ENCODE peak calls at places on chromosomes 5 and 9, in five cellular contexts. S is CD4-positive, CD25-positive, alpha-beta regulatory T cell; J is thoracic aorta; Z is lower lobe of right lung; O is tibial artery. B is an unnamed sample.

GRCh38 chr5:173581408-173582197 is 34.8 kb downstream of the BOD1 start:
- DNase-seq in O (no peak), J (no peak), S (peak; percentile 2), Z (no peak), B (no peak)

GRCh38 chr5:7856855-7857254 is 5.9 kb upstream of the CFAP90 start:
- DNase-seq in O (no peak), Z (no peak), J (no peak), S (no peak), B (no peak)

GRCh38 chr9:119556129-119556875 is 187.1 kb upstream of the BRINP1 start:
- DNase-seq in S (no peak), Z (peak; percentile 78), J (peak; percentile 18), O (peak; percentile 75), B (peak; percentile 61)

GRCh38 chr5:180860273-180860886 is 696 bp downstream of the ZFP62 start:
- DNase-seq in O (no peak), J (no peak), S (peak; percentile 38), Z (peak; percentile 53), B (no peak)

GRCh38 chr9:109286571-109286977 is 34.3 kb downstream of the EPB41L4B start:
- DNase-seq in Z (no peak), O (no peak), S (no peak), J (no peak), B (no peak)

GRCh38 chr9:92931606-92932005 is 15.7 kb upstream of the FGD3 start:
- DNase-seq in S (no peak), O (no peak), J (no peak), Z (no peak), B (no peak)

GRCh38 chr5:95879661-95880060 is 57.1 kb upstream of the GLRX start:
- DNase-seq in J (no peak), O (no peak), Z (no peak), S (no peak), B (no peak)

GRCh38 chr9:138006576-138007233 is 129.1 kb downstream of the CACNA1B start:
- DNase-seq in S (no peak), J (no peak), Z (peak; percentile 21), O (no peak), B (no peak)

GRCh38 chr5:79181419-79182022 is 54.4 kb upstream of the JMY start:
- DNase-seq in Z (no peak), O (no peak), J (no peak), S (no peak), B (no peak)

GRCh38 chr9:116646661-116647514 is 40.2 kb upstream of the TRIM32 start:
- DNase-seq in J (no peak), Z (no peak), S (no peak), O (no peak), B (no peak)

GRCh38 chr5:62431735-62432617 is 19.4 kb downstream of the IPO11 start:
- DNase-seq in O (peak; percentile 43), S (no peak), Z (no peak), J (no peak), B (no peak)

GRCh38 chr9:13485068-13485596 is 205.6 kb upstream of the MPDZ start:
- DNase-seq in O (peak; percentile 76), S (no peak), Z (no peak), J (peak; percentile 39), B (peak; percentile 38)

GRCh38 chr9:98210435-98210834 is 18.0 kb upstream of the CORO2A start:
- DNase-seq in S (no peak), J (no peak), Z (no peak), O (no peak), B (no peak)

GRCh38 chr5:177985430-177986040 is 10.5 kb downstream of the PROP1 start:
- DNase-seq in O (no peak), J (no peak), Z (no peak), S (no peak), B (no peak)

GRCh38 chr5:74394924-74395880 is 245.3 kb downstream of the ENC1 start:
- DNase-seq in S (no peak), Z (no peak), O (no peak), J (no peak), B (no peak)

GRCh38 chr5:119290161-119290569 is 65.7 kb upstream of the TNFAIP8 start:
- DNase-seq in S (no peak), J (no peak), O (no peak), Z (no peak), B (no peak)

GRCh38 chr5:147208134-147208533 is 26.7 kb upstream of the STK32A start:
- DNase-seq in J (no peak), O (no peak), S (no peak), Z (no peak), B (no peak)

GRCh38 chr5:117376748-117377147 is 802.1 kb upstream of the SEMA6A start:
- DNase-seq in O (no peak), S (no peak), Z (no peak), J (no peak), B (no peak)

GRCh38 chr5:76046761-76047160 is 36.4 kb upstream of the SV2C start:
- DNase-seq in O (no peak), J (no peak), S (no peak), Z (no peak), B (no peak)

GRCh38 chr9:133950206-133950915 is 41.8 kb downstream of the VAV2 start:
- DNase-seq in Z (peak; percentile 51), S (no peak), O (no peak), J (no peak), B (no peak)

GRCh38 chr5:72760259-72760658 is 56.2 kb upstream of the TNPO1 start:
- DNase-seq in J (no peak), Z (no peak), O (no peak), S (no peak), B (no peak)

GRCh38 chr9:95095619-95096355 is 221.7 kb downstream of the FANCC start:
- DNase-seq in S (no peak), J (no peak), Z (no peak), O (no peak), B (no peak)

GRCh38 chr5:53027913-53028312 is 38.8 kb downstream of the ITGA2 start:
- DNase-seq in S (no peak), Z (no peak), J (no peak), O (peak; percentile 43), B (no peak)

GRCh38 chr5:53022889-53023511 is 33.8 kb downstream of the ITGA2 start:
- DNase-seq in S (no peak), Z (no peak), O (no peak), J (no peak), B (no peak)

GRCh38 chr5:53025506-53025905 is 36.4 kb downstream of the ITGA2 start:
- DNase-seq in Z (no peak), J (no peak), S (no peak), O (no peak), B (no peak)

GRCh38 chr5:53024535-53024934 is 35.4 kb downstream of the ITGA2 start:
- DNase-seq in S (no peak), J (no peak), Z (no peak), O (no peak), B (no peak)

GRCh38 chr5:53023969-53024368 is 34.8 kb downstream of the ITGA2 start:
- DNase-seq in S (no peak), O (no peak), Z (no peak), J (no peak), B (no peak)
- H3K4me3 ChIP-seq in S (no peak overlapping the region), O (no peak overlapping the region), Z (no peak overlapping the region), J (no peak overlapping the region), B (no peak overlapping the region)

DNA sequence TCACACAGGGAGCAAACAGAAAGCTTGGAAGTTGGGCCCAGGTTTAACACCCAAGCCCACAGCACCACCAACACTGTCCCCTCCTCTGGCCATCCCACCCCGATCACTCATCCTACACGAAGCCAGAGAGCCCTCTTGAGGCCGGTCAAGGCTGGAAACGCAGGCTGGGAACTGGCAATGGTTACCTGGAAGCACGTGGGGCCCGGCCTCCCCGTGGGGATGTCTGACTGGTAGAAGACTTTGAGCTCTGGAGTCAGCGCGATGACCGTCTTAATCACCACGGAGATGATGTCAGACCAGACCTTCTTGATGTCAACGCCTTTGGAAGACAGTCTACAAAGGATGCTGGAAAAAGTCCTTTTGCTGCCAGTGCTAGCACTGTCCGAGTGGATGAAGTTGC is 104.1 kb downstream of the TTLL11 start:
- DNase-seq in O (no peak), Z (no peak), J (no peak), S (no peak), B (no peak)
- H3K4me1 ChIP-seq in O (peaks cover 22% of the 10 kb centered on the region), Z (peaks cover 5% of the 10 kb centered on the region), J (peaks cover 37% of the 10 kb centered on the region), S (no peaks in the 10 kb centered on the region), B (no peaks in the 10 kb centered on the region)

DNA sequence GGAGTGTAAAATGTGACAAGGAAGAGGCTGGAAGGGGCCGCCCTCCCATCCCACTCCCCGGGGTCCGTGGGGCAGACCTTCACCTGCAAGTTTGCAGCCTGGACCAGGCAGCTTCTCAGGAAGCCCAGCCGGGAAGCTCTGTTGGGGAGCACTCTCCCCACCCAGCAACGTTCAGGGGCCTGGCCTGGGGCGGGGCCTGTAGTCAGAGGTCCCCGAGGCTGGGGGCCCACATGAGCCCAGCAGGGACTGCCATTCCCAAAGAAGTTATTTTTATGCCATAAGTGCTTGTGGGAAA is 32.7 kb upstream of the NOTCH1 start:
- DNase-seq in J (no peak), S (no peak), O (no peak), Z (no peak), B (no peak)
- H3K4me3 ChIP-seq in J (no peak overlapping the region), S (no peak overlapping the region), O (no peak overlapping the region), Z (no peak overlapping the region), B (no peak overlapping the region)

DNA sequence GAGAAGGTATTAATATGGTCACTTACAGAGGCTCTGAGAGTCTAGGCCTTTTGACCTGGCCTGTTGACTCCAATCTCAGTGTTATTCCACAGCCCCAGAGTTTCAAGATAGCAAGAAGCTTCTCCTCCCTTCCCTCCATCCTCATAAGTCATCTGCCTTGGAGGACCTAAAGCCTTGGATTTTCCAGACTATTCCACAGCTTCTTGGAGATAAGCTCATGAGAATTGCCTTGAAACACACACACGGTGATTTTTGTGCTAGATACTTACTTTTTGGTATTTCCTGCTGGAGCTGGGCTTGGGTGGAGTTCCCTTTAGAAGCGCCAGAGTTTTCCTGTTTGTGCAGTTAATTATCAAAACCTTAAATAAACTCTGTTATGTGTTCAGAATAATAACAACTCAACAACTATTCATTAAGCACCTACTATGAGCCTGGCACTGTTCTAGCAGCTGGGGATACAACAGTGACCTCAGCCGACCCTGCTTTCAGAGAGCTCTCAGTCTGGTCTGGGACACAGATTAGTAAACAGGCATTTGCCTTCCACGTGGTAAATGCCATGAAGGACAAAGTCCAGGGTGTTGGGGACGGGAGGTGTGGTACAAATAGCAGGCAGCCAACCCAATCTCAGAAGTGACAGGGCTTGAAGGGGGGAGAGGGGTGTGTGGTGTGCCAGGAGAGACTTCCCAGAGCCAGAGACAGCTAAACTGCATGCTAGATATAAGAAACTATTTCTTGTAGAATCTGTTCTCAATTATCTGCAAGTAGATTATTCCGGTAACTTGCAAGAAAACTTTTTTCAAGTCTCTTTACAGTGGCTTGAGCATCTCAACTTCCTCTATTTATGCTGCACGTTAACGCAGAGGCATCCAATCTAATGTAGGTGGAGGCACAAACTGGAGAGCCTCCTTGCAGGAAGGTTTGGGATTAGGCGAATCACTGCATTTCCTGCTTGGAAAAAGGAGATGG is 55.9 kb upstream of the KLF9 start:
- DNase-seq in O (peak; percentile 48), J (no peak), Z (no peak), S (no peak), B (no peak)
- H3K4me1 ChIP-seq in O (no peaks in the 10 kb centered on the region), J (peaks cover 34% of the 10 kb centered on the region), Z (peaks cover 68% of the 10 kb centered on the region), S (peaks cover 11% of the 10 kb centered on the region), B (peaks cover 39% of the 10 kb centered on the region)

B was measured in tibial nerve.